ENCODE peak calls at places on chromosomes 16 and 17, in five cellular contexts. Z is HepG2, X is lower lobe of right lung, M is HCT116, K is astrocyte. W is an unnamed sample. For H3K4me1 and H3K9me3, the result is how much of the 10 kb centered on the place peaks cover.

GRCh38 chr16:85220125-85220839 is 108.0 kb upstream of the CIBAR2 start:
- DNase-seq in Z (peak), X (peak), M (no peak), K (peak), W (no peak)

GRCh38 chr16:74743668-74744299 is 30.8 kb downstream of the FA2H start:
- DNase-seq in Z (peak), X (peak), M (peak), K (peak), W (no peak)

GRCh38 chr16:64445245-64445644 is 676.6 kb downstream of the CDH11 start:
- DNase-seq in Z (no peak), X (no peak), M (no peak), K (no peak), W (no peak)

GRCh38 chr16:85652431-85653221 is 36.1 kb downstream of the GINS2 start:
- DNase-seq in Z (peak), X (peak), M (no peak), K (peak), W (no peak)

GRCh38 chr17:50645748-50646682 is 11.3 kb downstream of the ABCC3 start:
- DNase-seq in Z (no peak), X (no peak), M (no peak), K (no peak), W (no peak)

GRCh38 chr17:45413498-45413923 is 19.2 kb downstream of the ARHGAP27 start:
- DNase-seq in Z (peak), X (peak), M (no peak), K (no peak), W (no peak)

GRCh38 chr17:27323538-27324212 is 29.8 kb downstream of the WSB1 start:
- DNase-seq in Z (peak), X (peak), M (no peak), K (no peak), W (no peak)

GRCh38 chr17:10025976-10026785 is 121.1 kb upstream of the RCVRN start:
- DNase-seq in Z (no peak), X (no peak), M (no peak), K (no peak), W (no peak)

GRCh38 chr17:17493249-17493985 is 2.8 kb downstream of the RASD1 start:
- DNase-seq in Z (no peak), X (peak), M (no peak), K (no peak), W (no peak)

GRCh38 chr16:11393861-11394592 is 48.8 kb downstream of the RMI2 start:
- DNase-seq in Z (no peak), X (peak), M (no peak), K (no peak), W (no peak)

GRCh38 chr16:22278841-22279240 is 18.4 kb upstream of the POLR3E start:
- DNase-seq in Z (no peak), X (no peak), M (no peak), K (no peak), W (no peak)

GRCh38 chr17:28967240-28968135 is 16.2 kb upstream of the PHF12 start:
- DNase-seq in Z (no peak), X (peak), M (no peak), K (no peak), W (no peak)

GRCh38 chr17:6079960-6080359 is 9.8 kb downstream of the WSCD1 start:
- DNase-seq in Z (no peak), X (no peak), M (no peak), K (no peak), W (no peak)

GRCh38 chr17:14303343-14304221 is 2.7 kb downstream of the HS3ST3B1 start:
- DNase-seq in Z (no peak), X (no peak), M (no peak), K (no peak), W (peak)

GRCh38 chr16:20349615-20350014 is 2.9 kb downstream of the UMOD start:
- DNase-seq in Z (no peak), X (no peak), M (no peak), K (no peak), W (no peak)

GRCh38 chr17:69870091-69870530 is 204.9 kb upstream of the KCNJ16 start:
- DNase-seq in Z (no peak), X (no peak), M (no peak), K (peak), W (no peak)

GRCh38 chr16:85451646-85452363 is 161.3 kb upstream of the GSE1 start:
- DNase-seq in Z (no peak), X (no peak), M (no peak), K (no peak), W (no peak)

GRCh38 chr16:65634291-65634690 is 512.4 kb upstream of the CDH11 start:
- DNase-seq in Z (no peak), X (no peak), M (no peak), K (peak), W (no peak)

DNA sequence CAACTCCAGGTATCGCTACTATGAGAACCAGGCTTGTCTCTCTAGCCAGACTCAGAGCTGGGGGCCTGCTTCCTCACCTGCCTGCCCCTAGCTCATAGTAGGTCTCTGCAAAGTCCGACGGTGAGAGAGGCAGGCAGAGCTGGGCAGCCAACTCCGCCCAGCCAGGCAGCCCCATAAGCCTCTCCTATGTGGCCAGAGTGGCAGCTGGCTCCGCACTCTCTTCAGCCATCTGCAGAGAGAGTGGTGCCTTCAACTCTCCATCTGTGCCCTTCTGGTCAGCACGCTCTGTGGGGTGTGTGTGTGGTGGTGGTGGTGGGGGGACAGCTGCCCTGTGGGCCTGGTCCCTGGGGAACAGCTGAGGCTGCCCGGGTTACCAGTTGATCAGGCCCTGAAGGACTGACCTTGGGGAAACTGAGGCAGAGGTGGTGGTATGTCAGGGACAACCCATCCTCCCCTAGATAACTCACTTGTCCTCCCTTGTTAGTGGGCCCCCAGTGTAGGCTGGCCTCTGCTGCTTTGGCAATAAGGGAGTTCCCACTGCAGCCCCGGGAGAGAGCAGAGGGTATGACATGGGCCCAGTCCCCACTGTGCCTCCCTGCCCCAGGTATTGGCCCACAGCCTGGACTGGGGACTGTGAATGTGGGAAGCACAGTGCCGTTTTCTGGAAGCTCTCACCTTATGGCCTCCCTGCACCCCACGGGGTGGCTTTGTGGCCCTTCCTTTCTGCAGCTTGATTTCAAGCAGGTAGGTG is 1.8 kb upstream of the ADGRG1 start:
- DNase-seq in Z (no peak), X (no peak), M (no peak), K (no peak), W (no peak)
- H3K4me1 ChIP-seq in Z (under half), X (under half), M (half or more), K (under half), W (under half)

GRCh38 chr17:7992924-7993323 is 9.5 kb upstream of the GUCY2D start:
- DNase-seq in Z (no peak), X (no peak), M (no peak), K (no peak), W (peak)

GRCh38 chr17:7988750-7989178 is 13.7 kb upstream of the GUCY2D start:
- DNase-seq in Z (peak), X (no peak), M (peak), K (peak), W (no peak)

GRCh38 chr17:7992516-7992915 is 9.9 kb upstream of the GUCY2D start:
- DNase-seq in Z (no peak), X (no peak), M (no peak), K (peak), W (no peak)

GRCh38 chr17:7987112-7987893 is 15.1 kb upstream of the GUCY2D start:
- DNase-seq in Z (no peak), X (no peak), M (no peak), K (peak), W (no peak)

DNA sequence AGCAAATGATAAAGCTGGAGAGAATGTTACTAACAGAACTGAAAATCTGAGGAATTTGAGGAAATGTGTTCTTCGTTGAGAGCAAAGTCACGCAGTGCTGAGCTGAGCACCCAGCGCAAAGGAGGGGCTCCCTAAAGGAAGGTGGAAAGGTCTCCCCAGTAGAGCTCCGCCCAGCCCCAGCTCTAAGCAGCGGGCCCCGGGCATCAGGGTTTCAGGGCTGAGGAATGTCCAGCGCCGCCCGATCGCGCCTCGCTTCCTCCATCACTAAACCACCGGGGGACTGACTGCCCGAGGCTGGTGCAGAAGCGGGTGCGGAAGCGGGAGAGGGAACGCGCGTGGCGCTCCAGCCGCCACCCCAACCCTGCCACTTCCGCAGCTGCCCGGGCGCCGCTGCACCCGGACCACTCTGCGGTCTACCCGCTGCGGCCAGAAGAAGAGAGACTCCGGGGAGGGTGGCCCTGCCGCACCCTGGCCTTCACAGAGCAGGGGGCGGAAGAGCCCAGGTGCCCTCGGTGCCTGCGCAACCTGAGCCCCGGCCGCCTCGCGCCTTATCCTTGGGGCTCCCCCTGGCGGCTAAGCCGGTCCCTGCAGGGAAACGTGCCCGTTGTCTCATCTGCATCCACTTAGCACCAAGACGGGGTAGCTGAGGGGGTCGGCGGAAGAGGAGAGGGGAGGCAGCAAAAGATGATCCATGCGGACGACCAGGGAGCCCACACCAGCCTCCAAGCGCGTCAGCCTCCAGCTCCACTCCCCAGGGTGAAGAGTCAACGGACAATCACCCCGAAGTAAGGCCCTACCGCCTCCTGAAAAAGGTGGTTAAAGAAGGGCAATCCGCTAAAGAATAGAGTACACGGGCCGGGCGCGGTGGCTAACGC is 12.4 kb upstream of the GUCY2D start:
- DNase-seq in Z (peak), X (peak), M (peak), K (peak), W (peak)
- H3K27ac ChIP-seq in Z (no peak), X (peak), M (peak), K (peak), W (peak)

DNA sequence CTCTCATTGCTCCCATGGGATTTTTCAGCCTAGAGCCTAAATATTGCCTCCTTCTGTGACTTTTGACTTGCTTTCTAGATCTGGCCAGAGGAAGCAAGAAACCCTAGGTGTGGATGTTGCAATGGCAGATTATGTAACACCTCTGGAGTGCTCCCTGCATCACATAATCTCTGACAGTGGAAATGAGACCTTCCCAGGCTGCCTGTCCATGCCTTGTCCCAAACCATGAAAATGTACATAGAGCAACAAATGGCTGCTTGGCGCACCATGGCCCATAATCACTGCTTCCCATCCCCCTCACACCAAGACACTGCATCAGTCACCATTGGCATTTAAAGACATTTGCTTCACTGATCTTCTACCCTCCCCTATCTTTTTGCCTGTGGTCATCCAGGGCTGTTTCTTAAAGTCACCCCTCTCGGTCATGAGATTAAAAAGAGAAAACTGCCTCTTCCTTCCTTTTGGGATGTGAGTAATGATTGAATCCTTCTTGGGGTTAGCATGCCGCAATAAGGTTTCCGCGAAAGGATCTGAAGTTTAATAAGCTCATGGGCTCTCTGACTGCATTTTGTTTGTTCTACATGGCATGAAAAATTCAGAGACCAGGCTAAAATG is 34.2 kb upstream of the CCL2 start:
- DNase-seq in Z (no peak), X (no peak), M (no peak), K (no peak), W (no peak)
- H3K9me3 ChIP-seq in Z (under half), X (under half), M (under half), K (under half), W (under half)

DNA sequence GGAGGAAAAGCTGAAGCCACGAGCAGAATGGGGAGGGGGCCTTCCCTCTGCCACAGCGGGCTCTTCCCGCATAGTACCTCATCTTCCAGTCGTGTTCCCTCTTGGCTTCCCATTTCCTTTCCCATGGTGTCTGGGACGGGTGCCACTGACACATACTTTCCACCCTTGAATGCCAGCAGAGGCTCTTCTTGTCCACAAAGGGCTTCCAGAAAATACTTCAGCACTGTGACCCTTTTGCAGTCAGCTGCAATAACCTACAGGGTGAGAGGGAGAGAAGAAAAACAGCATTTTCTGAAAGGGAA is 30.7 kb downstream of the HIC1 start:
- DNase-seq in Z (no peak), X (peak), M (no peak), K (peak), W (no peak)
- H3K4me1 ChIP-seq in Z (under half), X (half or more), M (under half), K (half or more), W (under half)

GRCh38 chr16:80931985-80932720 is 74.5 kb downstream of the CMC2 start:
- DNase-seq in Z (peak), X (peak), M (no peak), K (peak), W (no peak)

GRCh38 chr16:80931661-80931984 is 75.1 kb downstream of the CMC2 start:
- DNase-seq in Z (no peak), X (no peak), M (no peak), K (no peak), W (no peak)

GRCh38 chr16:80935691-80936090 is 71.0 kb downstream of the CMC2 start:
- DNase-seq in Z (no peak), X (no peak), M (no peak), K (no peak), W (no peak)

GRCh38 chr16:80936410-80936809 is 70.3 kb downstream of the CMC2 start:
- DNase-seq in Z (no peak), X (no peak), M (no peak), K (peak), W (no peak)

GRCh38 chr16:80932725-80933124 is 74.0 kb downstream of the CMC2 start:
- DNase-seq in Z (no peak), X (peak), M (no peak), K (peak), W (no peak)
- H3K27ac ChIP-seq in Z (no peak), X (peak), M (no peak), K (peak), W (no peak)

DNA sequence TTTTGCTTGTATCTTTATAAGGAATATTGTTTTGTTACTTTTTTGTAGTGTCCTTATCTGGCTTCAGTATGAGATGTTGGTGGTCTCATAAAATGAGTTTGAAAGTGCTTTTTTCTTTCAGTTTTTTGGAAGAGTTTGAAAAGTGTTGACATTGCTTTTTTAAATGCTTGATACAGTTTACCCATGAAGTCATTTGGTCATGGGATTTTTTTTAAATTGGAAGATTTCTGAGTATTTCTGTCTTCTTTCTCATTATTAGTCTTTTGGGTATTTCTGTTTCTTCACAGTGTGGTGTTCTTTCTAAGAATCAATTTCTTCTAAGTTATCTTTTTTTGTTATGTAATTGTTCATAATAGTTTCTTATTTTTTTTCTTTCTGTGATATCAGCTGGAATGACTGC is 15.1 kb downstream of the ZNF267 start:
- DNase-seq in Z (no peak), X (no peak), M (no peak), K (no peak), W (no peak)
- H3K9me3 ChIP-seq in Z (under half), X (under half), M (under half), K (under half), W (under half)

GRCh38 chr17:74639704-74640142 is 16.2 kb upstream of the CD300E start:
- DNase-seq in Z (no peak), X (peak), M (no peak), K (no peak), W (no peak)
- H3K4me1 ChIP-seq in Z (under half), X (under half), M (under half), K (under half), W (under half)

W was measured in CD8-positive, alpha-beta T cell.